ENCODE peak calls at places on chromosomes 5 and 9, in six cellular contexts. One of them, this sample, is unnamed.
A peak's percentile ranks its signal among the peaks of the same experiment; 100 is the strongest.

GRCh38 chr5:80093796-80094195 is 58.6 kb downstream of the THBS4 start:
- DNase-seq in RWPE2: no peak
- DNase-seq in KBM-7: no peak
- DNase-seq in cardiac fibroblast: no peak
- DNase-seq in fibroblast of gingiva: no peak
- DNase-seq in NCI-H1417: no peak
- DNase-seq in this sample: no peak

GRCh38 chr5:40681351-40682311 is 1.9 kb downstream of the PTGER4 start:
- DNase-seq in RWPE2: peak; percentile 78
- DNase-seq in KBM-7: no peak
- DNase-seq in cardiac fibroblast: peak; percentile 51
- DNase-seq in fibroblast of gingiva: peak; percentile 16
- DNase-seq in NCI-H1417: no peak
- DNase-seq in this sample: peak; percentile 94

GRCh38 chr5:59097116-59097515 is 514.2 kb downstream of the RAB3C start:
- DNase-seq in RWPE2: no peak
- DNase-seq in KBM-7: no peak
- DNase-seq in cardiac fibroblast: peak; percentile 59
- DNase-seq in fibroblast of gingiva: peak; percentile 59
- DNase-seq in NCI-H1417: no peak
- DNase-seq in this sample: no peak

GRCh38 chr9:92770005-92770995 is 5.7 kb upstream of the BICD2 start:
- DNase-seq in RWPE2: no peak
- DNase-seq in KBM-7: peak; percentile 94
- DNase-seq in cardiac fibroblast: peak; percentile 49
- DNase-seq in fibroblast of gingiva: peak; percentile 24
- DNase-seq in NCI-H1417: peak; percentile 58
- DNase-seq in this sample: no peak

GRCh38 chr9:81666123-81666522 is 23.2 kb downstream of the TLE1 start:
- DNase-seq in RWPE2: peak; percentile 80
- DNase-seq in KBM-7: no peak
- DNase-seq in cardiac fibroblast: no peak
- DNase-seq in fibroblast of gingiva: no peak
- DNase-seq in NCI-H1417: no peak
- DNase-seq in this sample: no peak

GRCh38 chr5:67510204-67510603 is 313.6 kb upstream of the CD180 start:
- DNase-seq in RWPE2: no peak
- DNase-seq in KBM-7: no peak
- DNase-seq in cardiac fibroblast: peak; percentile 16
- DNase-seq in fibroblast of gingiva: no peak
- DNase-seq in NCI-H1417: no peak
- DNase-seq in this sample: no peak

GRCh38 chr5:36491860-36492259 is 114.5 kb upstream of the SLC1A3 start:
- DNase-seq in RWPE2: no peak
- DNase-seq in KBM-7: no peak
- DNase-seq in cardiac fibroblast: no peak
- DNase-seq in fibroblast of gingiva: no peak
- DNase-seq in NCI-H1417: no peak
- DNase-seq in this sample: no peak

GRCh38 chr5:179235416-179236400 is 109.6 kb downstream of the ADAMTS2 start:
- DNase-seq in RWPE2: peak; percentile 47
- DNase-seq in KBM-7: no peak
- DNase-seq in cardiac fibroblast: no peak
- DNase-seq in fibroblast of gingiva: no peak
- DNase-seq in NCI-H1417: no peak
- DNase-seq in this sample: peak; percentile 59

GRCh38 chr5:112830378-112830777 is 30.7 kb upstream of the SRP19 start:
- DNase-seq in RWPE2: no peak
- DNase-seq in KBM-7: no peak
- DNase-seq in cardiac fibroblast: no peak
- DNase-seq in fibroblast of gingiva: no peak
- DNase-seq in NCI-H1417: no peak
- DNase-seq in this sample: no peak

GRCh38 chr5:65855758-65856157 is 70.6 kb upstream of the ERBIN start:
- DNase-seq in RWPE2: no peak
- DNase-seq in KBM-7: no peak
- DNase-seq in cardiac fibroblast: no peak
- DNase-seq in fibroblast of gingiva: peak; percentile 79
- DNase-seq in NCI-H1417: no peak
- DNase-seq in this sample: no peak

GRCh38 chr5:136027316-136027715 is 1.5 kb upstream of the TGFBI start:
- DNase-seq in RWPE2: no peak
- DNase-seq in KBM-7: no peak
- DNase-seq in cardiac fibroblast: no peak
- DNase-seq in fibroblast of gingiva: no peak
- DNase-seq in NCI-H1417: no peak
- DNase-seq in this sample: no peak

GRCh38 chr9:95057121-95057520 is 260.4 kb downstream of the FANCC start:
- DNase-seq in RWPE2: no peak
- DNase-seq in KBM-7: no peak
- DNase-seq in cardiac fibroblast: no peak
- DNase-seq in fibroblast of gingiva: no peak
- DNase-seq in NCI-H1417: peak; percentile 12
- DNase-seq in this sample: no peak

GRCh38 chr5:151215546-151215880 is 8.4 kb downstream of the CCDC69 start:
- DNase-seq in RWPE2: no peak
- DNase-seq in KBM-7: no peak
- DNase-seq in cardiac fibroblast: no peak
- DNase-seq in fibroblast of gingiva: no peak
- DNase-seq in NCI-H1417: no peak
- DNase-seq in this sample: no peak

GRCh38 chr5:85647349-85648127 is 970.2 kb upstream of the COX7C start:
- DNase-seq in RWPE2: no peak
- DNase-seq in KBM-7: no peak
- DNase-seq in cardiac fibroblast: no peak
- DNase-seq in fibroblast of gingiva: no peak
- DNase-seq in NCI-H1417: no peak
- DNase-seq in this sample: no peak

GRCh38 chr5:126610163-126610562 is 9.4 kb downstream of the PHAX start:
- DNase-seq in RWPE2: no peak
- DNase-seq in KBM-7: no peak
- DNase-seq in cardiac fibroblast: no peak
- DNase-seq in fibroblast of gingiva: no peak
- DNase-seq in NCI-H1417: no peak
- DNase-seq in this sample: no peak

GRCh38 chr9:131521822-131522221 is 9.2 kb downstream of the UCK1 start:
- DNase-seq in RWPE2: no peak
- DNase-seq in KBM-7: no peak
- DNase-seq in cardiac fibroblast: no peak
- DNase-seq in fibroblast of gingiva: no peak
- DNase-seq in NCI-H1417: no peak
- DNase-seq in this sample: no peak

GRCh38 chr5:119655081-119655480 is 25.7 kb downstream of the FAM170A start:
- DNase-seq in RWPE2: no peak
- DNase-seq in KBM-7: no peak
- DNase-seq in cardiac fibroblast: peak; percentile 70
- DNase-seq in fibroblast of gingiva: peak; percentile 56
- DNase-seq in NCI-H1417: no peak
- DNase-seq in this sample: no peak

GRCh38 chr9:76943071-76943470 is 37.2 kb upstream of the PRUNE2 start:
- DNase-seq in RWPE2: no peak
- DNase-seq in KBM-7: no peak
- DNase-seq in cardiac fibroblast: no peak
- DNase-seq in fibroblast of gingiva: no peak
- DNase-seq in NCI-H1417: no peak
- DNase-seq in this sample: no peak

GRCh38 chr9:111661802-111662491 is 542 bp downstream of the GNG10 start:
- DNase-seq in RWPE2: no peak
- DNase-seq in KBM-7: no peak
- DNase-seq in cardiac fibroblast: peak; percentile 41
- DNase-seq in fibroblast of gingiva: peak; percentile 51
- DNase-seq in NCI-H1417: peak; percentile 80
- DNase-seq in this sample: no peak

GRCh38 chr5:39584921-39585320 is 160.1 kb upstream of the DAB2 start:
- DNase-seq in RWPE2: no peak
- DNase-seq in KBM-7: no peak
- DNase-seq in cardiac fibroblast: peak; percentile 52
- DNase-seq in fibroblast of gingiva: no peak
- DNase-seq in NCI-H1417: no peak
- DNase-seq in this sample: no peak

GRCh38 chr5:111386832-111387162 is 125.5 kb downstream of the STARD4 start:
- DNase-seq in RWPE2: no peak
- DNase-seq in KBM-7: no peak
- DNase-seq in cardiac fibroblast: no peak
- DNase-seq in fibroblast of gingiva: no peak
- DNase-seq in NCI-H1417: no peak
- DNase-seq in this sample: no peak

GRCh38 chr5:64295100-64295499 is 129.5 kb downstream of the RNF180 start:
- DNase-seq in RWPE2: no peak
- DNase-seq in KBM-7: no peak
- DNase-seq in cardiac fibroblast: no peak
- DNase-seq in fibroblast of gingiva: no peak
- DNase-seq in NCI-H1417: peak; percentile 21
- DNase-seq in this sample: no peak

GRCh38 chr9:122053951-122054350 is 39.2 kb downstream of the TTLL11 start:
- DNase-seq in RWPE2: no peak
- DNase-seq in KBM-7: no peak
- DNase-seq in cardiac fibroblast: peak; percentile 22
- DNase-seq in fibroblast of gingiva: peak; percentile 78
- DNase-seq in NCI-H1417: no peak
- DNase-seq in this sample: no peak

GRCh38 chr5:171848487-171848886 is 62.9 kb downstream of the SMIM23 start:
- DNase-seq in RWPE2: no peak
- DNase-seq in KBM-7: no peak
- DNase-seq in cardiac fibroblast: no peak
- DNase-seq in fibroblast of gingiva: no peak
- DNase-seq in NCI-H1417: no peak
- DNase-seq in this sample: no peak

GRCh38 chr5:110738503-110738811 is 350 bp upstream of the SLC25A46 start:
- DNase-seq in RWPE2: no peak
- DNase-seq in KBM-7: no peak
- DNase-seq in cardiac fibroblast: no peak
- DNase-seq in fibroblast of gingiva: no peak
- DNase-seq in NCI-H1417: peak; percentile 83
- DNase-seq in this sample: peak; percentile 53

GRCh38 chr9:117546894-117547293 is 132.0 kb upstream of the ASTN2 start:
- DNase-seq in RWPE2: no peak
- DNase-seq in KBM-7: no peak
- DNase-seq in cardiac fibroblast: no peak
- DNase-seq in fibroblast of gingiva: no peak
- DNase-seq in NCI-H1417: no peak
- DNase-seq in this sample: no peak

GRCh38 chr5:55852503-55852902 is 1.3 kb downstream of the IL31RA start:
- DNase-seq in RWPE2: no peak
- DNase-seq in KBM-7: no peak
- DNase-seq in cardiac fibroblast: no peak
- DNase-seq in fibroblast of gingiva: no peak
- DNase-seq in NCI-H1417: no peak
- DNase-seq in this sample: no peak

GRCh38 chr5:74232281-74232680 is 408.2 kb downstream of the ENC1 start:
- DNase-seq in RWPE2: peak; percentile 81
- DNase-seq in KBM-7: no peak
- DNase-seq in cardiac fibroblast: peak; percentile 92
- DNase-seq in fibroblast of gingiva: peak; percentile 27
- DNase-seq in NCI-H1417: no peak
- DNase-seq in this sample: no peak

GRCh38 chr9:129839324-129840023 is 4.2 kb downstream of the USP20 start:
- DNase-seq in RWPE2: no peak
- DNase-seq in KBM-7: no peak
- DNase-seq in cardiac fibroblast: peak; percentile 13
- DNase-seq in fibroblast of gingiva: no peak
- DNase-seq in NCI-H1417: no peak
- DNase-seq in this sample: no peak

GRCh38 chr5:137833463-137833862 is 34.2 kb upstream of the MYOT start:
- DNase-seq in RWPE2: peak; percentile 78
- DNase-seq in KBM-7: no peak
- DNase-seq in cardiac fibroblast: peak; percentile 67
- DNase-seq in fibroblast of gingiva: peak; percentile 31
- DNase-seq in NCI-H1417: no peak
- DNase-seq in this sample: no peak

GRCh38 chr9:124420991-124421543 is 5.8 kb upstream of the PSMB7 start:
- DNase-seq in RWPE2: no peak
- DNase-seq in KBM-7: no peak
- DNase-seq in cardiac fibroblast: no peak
- DNase-seq in fibroblast of gingiva: no peak
- DNase-seq in NCI-H1417: peak; percentile 96
- DNase-seq in this sample: no peak

GRCh38 chr5:148986636-148987035 is 76.2 kb downstream of the SH3TC2 start:
- DNase-seq in RWPE2: no peak
- DNase-seq in KBM-7: no peak
- DNase-seq in cardiac fibroblast: no peak
- DNase-seq in fibroblast of gingiva: no peak
- DNase-seq in NCI-H1417: no peak
- DNase-seq in this sample: no peak

GRCh38 chr5:56535347-56535746 is 280.0 kb upstream of the MAP3K1 start:
- DNase-seq in RWPE2: no peak
- DNase-seq in KBM-7: no peak
- DNase-seq in cardiac fibroblast: no peak
- DNase-seq in fibroblast of gingiva: no peak
- DNase-seq in NCI-H1417: no peak
- DNase-seq in this sample: no peak

GRCh38 chr9:3906437-3907213 is 380.8 kb upstream of the RFX3 start:
- DNase-seq in RWPE2: peak; percentile 48
- DNase-seq in KBM-7: no peak
- DNase-seq in cardiac fibroblast: peak; percentile 95
- DNase-seq in fibroblast of gingiva: peak; percentile 68
- DNase-seq in NCI-H1417: no peak
- DNase-seq in this sample: no peak

GRCh38 chr5:92371889-92372235 is 988.7 kb upstream of the ARRDC3 start:
- DNase-seq in RWPE2: no peak
- DNase-seq in KBM-7: no peak
- DNase-seq in cardiac fibroblast: peak; percentile 53
- DNase-seq in fibroblast of gingiva: no peak
- DNase-seq in NCI-H1417: no peak
- DNase-seq in this sample: no peak

This sample was measured in chondrocyte.